ENCODE peak calls at places on chromosomes 5 and 9, in five cellular contexts. M is GM23248, T is astrocyte, C is GM23338, D is IMR-90. R is an unnamed sample.

GRCh38 chr5:14449052-14449661 is 132.4 kb upstream of the OTULINL start:
- DNase-seq in M (peak; percentile 98), T (peak; percentile 97), C (no peak), D (peak; percentile 86), R (no peak)

GRCh38 chr5:124724357-124725039 is 21.9 kb downstream of the ZNF608 start:
- DNase-seq in M (no peak), T (no peak), C (no peak), D (no peak), R (no peak)

GRCh38 chr9:14063799-14064198 is 250.1 kb downstream of the NFIB start:
- DNase-seq in M (no peak), T (no peak), C (no peak), D (no peak), R (no peak)

GRCh38 chr5:148237795-148238194 is 530 bp upstream of the MARCOL start:
- DNase-seq in M (no peak), T (no peak), C (no peak), D (no peak), R (no peak)

GRCh38 chr9:136927343-136928261 is 16.9 kb downstream of the FBXW5 start:
- DNase-seq in M (no peak), T (peak; percentile 23), C (no peak), D (peak; percentile 28), R (no peak)

GRCh38 chr5:127832057-127832456 is 128.9 kb downstream of the CCDC192 start:
- DNase-seq in M (no peak), T (no peak), C (no peak), D (no peak), R (peak; percentile 90)

GRCh38 chr5:161078793-161079192 is 226.8 kb upstream of the ATP10B start:
- DNase-seq in M (no peak), T (no peak), C (no peak), D (no peak), R (no peak)

GRCh38 chr9:127808347-127809001 is 5.8 kb downstream of the FPGS start:
- DNase-seq in M (no peak), T (no peak), C (no peak), D (no peak), R (no peak)

DNA sequence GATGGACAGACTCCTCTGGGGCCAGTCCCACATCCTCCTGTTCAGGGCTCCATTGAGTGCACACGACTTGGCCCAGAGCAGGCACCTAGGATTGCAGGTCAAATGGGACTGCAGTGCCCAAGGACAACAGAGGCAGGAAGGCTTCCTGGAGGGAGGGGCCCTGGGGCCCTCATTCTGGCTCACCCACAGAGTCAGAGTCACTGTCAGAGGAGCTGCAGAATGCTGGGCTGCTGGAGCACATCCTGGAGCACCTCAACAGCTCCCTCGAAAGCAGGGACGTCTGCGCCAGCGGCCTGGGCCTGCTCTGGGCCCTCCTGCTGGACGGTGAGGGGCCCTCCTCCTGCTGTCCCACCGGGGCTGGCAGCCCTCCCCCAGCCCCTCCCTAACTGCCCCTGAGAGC is 15.1 kb downstream of the REXO4 start:
- DNase-seq in M (no peak), T (no peak), C (no peak), D (no peak), R (no peak)
- H2AFZ ChIP-seq in M (no peak overlapping the region), T (no peak overlapping the region), C (no peak overlapping the region), D (no peak overlapping the region), R (no peak overlapping the region)

GRCh38 chr5:174455301-174455700 is 269.1 kb upstream of the MSX2 start:
- DNase-seq in M (no peak), T (no peak), C (no peak), D (no peak), R (no peak)

GRCh38 chr5:174454890-174455289 is 269.5 kb upstream of the MSX2 start:
- DNase-seq in M (no peak), T (no peak), C (no peak), D (no peak), R (no peak)

GRCh38 chr5:174453690-174454089 is 270.7 kb upstream of the MSX2 start:
- DNase-seq in M (no peak), T (no peak), C (no peak), D (no peak), R (no peak)

GRCh38 chr5:174457141-174457678 is 267.2 kb upstream of the MSX2 start:
- DNase-seq in M (no peak), T (no peak), C (peak; percentile 6), D (no peak), R (no peak)

DNA sequence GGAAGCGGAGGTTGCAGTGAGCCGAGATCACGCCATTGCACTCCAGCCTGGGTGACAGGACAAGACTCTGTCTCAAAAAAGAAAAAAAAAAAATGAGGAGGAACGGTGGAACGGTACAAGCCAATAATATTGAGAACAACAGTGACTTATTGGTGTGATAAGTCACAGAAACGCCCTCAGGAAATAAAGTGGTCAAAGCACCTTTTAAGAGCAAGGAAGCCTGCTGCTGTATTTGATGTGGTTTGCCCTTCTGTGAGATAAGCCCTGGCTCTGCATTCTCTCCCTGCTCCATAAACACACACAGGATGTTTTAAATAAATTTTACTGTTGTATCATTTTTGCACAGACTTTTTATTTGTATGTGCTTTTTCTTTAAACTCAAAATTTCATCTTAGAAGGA is 269.9 kb upstream of the MSX2 start:
- DNase-seq in M (no peak), T (no peak), C (no peak), D (no peak), R (no peak)
- H3K4me2 ChIP-seq in M (no peak overlapping the region), T (no peak overlapping the region), C (no peak overlapping the region), D (no peak overlapping the region), R (no peak overlapping the region)

GRCh38 chr9:19232117-19232829 is 1.8 kb downstream of the DENND4C start:
- DNase-seq in M (peak; percentile 28), T (no peak), C (no peak), D (peak; percentile 2), R (peak; percentile 52)
- H3K4me3 ChIP-seq in M (peak overlapping the region; percentile 94), T (peak overlapping the region; percentile 77), C (peak overlapping the region; percentile 91), D (peak overlapping the region; percentile 97), R (peak overlapping the region; percentile 93)

GRCh38 chr9:83538172-83538889 is at the start of gene FRMD3:
- DNase-seq in M (peak; percentile 78), T (peak; percentile 48), C (peak; percentile 87), D (peak; percentile 16), R (no peak)
- H2AFZ ChIP-seq in M (peak within 1 kb of the TSS; percentile 80), T (peak within 1 kb of the TSS; percentile 88), C (peak within 1 kb of the TSS; percentile 92), D (peak within 1 kb of the TSS; percentile 85), R (no peak within 1 kb of the TSS)

GRCh38 chr5:91430949-91431348 is 47.8 kb upstream of the ARRDC3 start:
- DNase-seq in M (no peak), T (no peak), C (no peak), D (no peak), R (no peak)
- H3K4me2 ChIP-seq in M (no peak overlapping the region), T (no peak overlapping the region), C (no peak overlapping the region), D (no peak overlapping the region), R (no peak overlapping the region)

DNA sequence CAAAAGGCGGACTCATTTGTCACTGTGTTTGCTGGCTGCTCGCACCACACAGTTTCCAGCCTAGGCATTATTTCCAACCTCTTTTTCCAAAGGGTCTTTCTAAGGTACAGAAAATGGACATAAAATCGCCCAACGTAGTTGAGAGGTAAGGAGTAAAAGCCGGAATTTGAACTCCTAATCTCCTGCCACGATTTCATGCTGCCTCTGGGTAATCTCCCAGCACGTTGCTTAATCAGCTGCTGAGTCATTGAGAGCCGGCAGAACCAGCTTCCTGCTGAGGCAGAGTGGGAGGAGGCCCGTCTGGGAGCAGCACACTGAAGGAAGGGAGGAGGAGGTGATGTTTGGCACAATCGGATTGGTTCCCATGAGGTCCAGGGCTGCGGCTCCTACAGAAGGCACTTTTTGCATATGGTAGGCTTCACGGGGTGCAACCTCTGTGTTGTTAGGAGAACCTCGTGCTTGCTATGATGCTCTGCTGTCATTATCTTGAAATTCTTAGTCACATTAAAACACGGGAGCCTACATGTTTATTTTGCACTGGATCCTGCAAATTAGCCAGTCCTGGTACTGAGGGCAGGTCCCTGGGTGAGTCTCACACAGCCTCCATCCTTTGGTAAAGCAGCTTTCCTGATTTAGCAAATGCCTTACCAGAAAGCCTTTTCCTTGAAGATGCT is 191.8 kb upstream of the MSX2 start:
- DNase-seq in M (peak; percentile 96), T (peak; percentile 96), C (peak; percentile 90), D (peak; percentile 98), R (no peak)
- H3K4me3 ChIP-seq in M (peak overlapping the region; percentile 39), T (peak overlapping the region; percentile 30), C (no peak overlapping the region), D (no peak overlapping the region), R (no peak overlapping the region)